ENCODE peak calls at places on chromosomes 2 and 18, in eight cellular contexts. L is AG04450; S is activated CD4-positive, alpha-beta T cell treated with anti-CD3 and anti-CD28 coated beads for 48 hours; U is BE2C; N is effector memory CD4-positive, alpha-beta T cell; Q is thoracic aorta; V is mesendoderm; K is Jurkat, Clone E6-1. W is an unnamed sample.

GRCh38 chr18:22174341-22175148 is 5.2 kb downstream of the GATA6 start:
- DNase-seq in L (no peak), S (no peak), U (no peak), N (no peak), Q (no peak), V (no peak), K (no peak), W (no peak)

GRCh38 chr18:25102657-25103056 is 249.3 kb downstream of the ZNF521 start:
- DNase-seq in L (no peak), S (no peak), U (no peak), N (no peak), Q (no peak), V (no peak), K (no peak), W (no peak)

GRCh38 chr2:169476459-169476858 is 2.8 kb upstream of the BBS5 start:
- DNase-seq in L (no peak), S (no peak), U (no peak), N (no peak), Q (no peak), V (no peak), K (no peak), W (no peak)

GRCh38 chr2:11699686-11700670 is 30.0 kb upstream of the NTSR2 start:
- DNase-seq in L (no peak), S (no peak), U (no peak), N (no peak), Q (no peak), V (no peak), K (no peak), W (no peak)

GRCh38 chr2:237403024-237403882 is 10.7 kb downstream of the COL6A3 start:
- DNase-seq in L (no peak), S (no peak), U (no peak), N (no peak), Q (no peak), V (peak; percentile 11), K (no peak), W (no peak)

GRCh38 chr2:120494446-120494845 is 148.5 kb downstream of the INHBB start:
- DNase-seq in L (no peak), S (no peak), U (no peak), N (no peak), Q (no peak), V (no peak), K (no peak), W (no peak)

GRCh38 chr2:150591901-150592300 is 104.4 kb upstream of the RND3 start:
- DNase-seq in L (no peak), S (no peak), U (no peak), N (no peak), Q (no peak), V (no peak), K (no peak), W (no peak)

GRCh38 chr18:76494181-76494540 is 881 bp downstream of the ZNF516 start:
- DNase-seq in L (no peak), S (peak; percentile 11), U (peak; percentile 44), N (no peak), Q (no peak), V (peak; percentile 42), K (no peak), W (no peak)

W was measured in cardiac septum.